ENCODE peak calls at places on chromosomes 13 and 19, in four cellular contexts. O, G, H and V are unnamed samples.

GRCh38 chr19:7842661-7843294 is 12.8 kb downstream of the EVI5L start:
- DNase-seq in O (no peak), G (no peak), H (no peak), V (no peak)

GRCh38 chr19:2841858-2842574 is 741 bp downstream of the ZNF555 start:
- DNase-seq in O (no peak), G (no peak), H (peak; percentile 44), V (no peak)

GRCh38 chr19:495440-496332 is 600 bp upstream of the MADCAM1 start:
- DNase-seq in O (peak; percentile 26), G (peak; percentile 15), H (peak; percentile 62), V (peak; percentile 43)

GRCh38 chr19:47757617-47758432 is 12.5 kb downstream of the NOP53 start:
- DNase-seq in O (no peak), G (no peak), H (no peak), V (no peak)

GRCh38 chr13:90315061-90315460 is 1032.4 kb upstream of the MIR17HG start:
- DNase-seq in O (no peak), G (no peak), H (peak; percentile 79), V (no peak)

GRCh38 chr19:21655540-21656126 is 111.7 kb downstream of the ZNF100 start:
- DNase-seq in O (no peak), G (no peak), H (no peak), V (no peak)

GRCh38 chr13:39013462-39013861 is 22.8 kb upstream of the STOML3 start:
- DNase-seq in O (no peak), G (no peak), H (no peak), V (no peak)

GRCh38 chr13:66888698-66889097 is 341.4 kb downstream of the PCDH9 start:
- DNase-seq in O (no peak), G (no peak), H (no peak), V (peak; percentile 25)

GRCh38 chr19:6042776-6043726 is 65.1 kb upstream of the RANBP3 start:
- DNase-seq in O (no peak), G (no peak), H (no peak), V (no peak)

DNA sequence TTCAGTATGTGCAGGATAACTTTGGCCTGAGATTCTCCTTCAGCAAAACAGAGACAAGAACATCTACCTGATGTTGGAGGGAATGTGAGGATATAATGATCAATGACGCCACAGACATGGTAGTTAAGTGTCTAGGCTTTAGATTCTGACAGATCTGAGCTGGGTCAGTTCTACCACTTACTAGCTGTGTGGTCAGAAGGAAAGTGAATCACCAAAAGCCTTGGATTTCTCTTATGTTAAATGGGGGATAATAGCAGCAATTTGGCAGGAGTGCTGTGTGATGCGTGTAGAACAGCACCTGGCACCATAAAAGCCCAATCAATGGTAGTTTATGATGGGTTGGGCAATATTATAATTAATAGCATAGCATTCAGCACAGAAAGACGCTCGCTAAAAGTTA is 41.7 kb downstream of the RXFP2 start:
- DNase-seq in O (no peak), G (no peak), H (no peak), V (no peak)
- H3K4me3 ChIP-seq in O (no peak overlapping the region), G (no peak overlapping the region), H (no peak overlapping the region), V (no peak overlapping the region)

GRCh38 chr19:12938536-12939291 is at the start of gene CALR:
- DNase-seq in O (peak; percentile 37), G (no peak), H (peak; percentile 64), V (peak; percentile 33)
- TF ChIP-seq CTCF in O (peak; percentile 34), G (no peak), H (peak; percentile 19), V (peak; percentile 11)

GRCh38 chr19:44947041-44947581 is 1.3 kb downstream of the APOC2 start:
- DNase-seq in O (no peak), G (no peak), H (no peak), V (no peak)

GRCh38 chr19:44942067-44942571 is at the start of gene APOC4:
- DNase-seq in O (no peak), G (no peak), H (no peak), V (no peak)

GRCh38 chr19:44939668-44940067 is 2.4 kb upstream of the APOC4 start:
- DNase-seq in O (no peak), G (no peak), H (no peak), V (peak; percentile 29)

GRCh38 chr19:44948237-44948636 is 2.4 kb downstream of the APOC2 start:
- DNase-seq in O (no peak), G (no peak), H (no peak), V (no peak)

GRCh38 chr19:44943801-44944249 is 1.8 kb downstream of the APOC4 start:
- DNase-seq in O (no peak), G (peak; percentile 56), H (no peak), V (peak; percentile 31)
- H3K4me3 ChIP-seq in O (no peak overlapping the region), G (no peak overlapping the region), H (no peak overlapping the region), V (no peak overlapping the region)

GRCh38 chr19:18120127-18120526 is 22.5 kb downstream of the MAST3 start:
- DNase-seq in O (no peak), G (no peak), H (no peak), V (no peak)

GRCh38 chr19:18117364-18117691 is 19.8 kb downstream of the MAST3 start:
- DNase-seq in O (no peak), G (no peak), H (no peak), V (no peak)

GRCh38 chr19:18119243-18120105 is 21.9 kb downstream of the MAST3 start:
- DNase-seq in O (no peak), G (no peak), H (no peak), V (no peak)

GRCh38 chr19:18117692-18118378 is 20.3 kb downstream of the MAST3 start:
- DNase-seq in O (peak; percentile 72), G (peak; percentile 91), H (peak; percentile 97), V (peak; percentile 80)

GRCh38 chr19:18118420-18119242 is 21.1 kb downstream of the MAST3 start:
- DNase-seq in O (peak; percentile 54), G (no peak), H (no peak), V (peak; percentile 45)
- TF ChIP-seq CTCF in O (no peak), G (no peak), H (no peak), V (no peak)

DNA sequence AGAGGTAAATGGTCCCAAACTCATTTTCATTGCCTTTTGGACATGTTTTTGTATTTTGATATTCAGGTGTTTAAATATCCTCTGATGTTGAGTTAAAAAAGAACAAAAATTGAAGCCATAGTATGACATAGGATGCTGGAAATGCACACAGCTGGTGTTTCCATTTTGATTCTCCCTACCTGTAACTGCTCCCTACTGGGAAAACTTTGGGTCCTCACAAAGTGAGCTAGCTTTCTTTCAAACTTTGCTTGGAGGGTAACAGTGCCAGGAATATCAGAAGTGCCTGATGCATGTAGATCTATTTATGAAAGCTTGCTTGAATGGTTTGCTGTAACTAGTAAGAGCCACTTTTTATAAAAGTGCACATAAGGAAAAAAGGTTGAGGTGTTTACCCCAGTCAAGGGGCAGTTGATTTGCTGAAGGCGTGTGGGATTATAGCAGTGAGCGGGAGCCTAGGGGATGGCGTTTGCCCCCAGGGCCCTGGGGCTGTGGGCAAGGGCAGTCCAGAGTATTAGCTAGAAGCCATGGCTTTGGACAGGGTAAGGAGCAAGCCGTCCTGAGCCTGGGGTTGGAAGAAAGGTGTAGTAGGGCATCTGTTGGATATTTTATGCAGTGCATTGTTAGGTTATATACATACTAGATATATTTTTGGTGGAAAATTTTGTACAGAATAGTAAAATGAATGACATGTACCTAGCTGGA is 4.3 kb downstream of the RPS9 start:
- DNase-seq in O (no peak), G (no peak), H (no peak), V (no peak)
- H3K4me3 ChIP-seq in O (no peak overlapping the region), G (no peak overlapping the region), H (no peak overlapping the region), V (no peak overlapping the region)

GRCh38 chr13:110491869-110492268 is 69.7 kb downstream of the RAB20 start:
- DNase-seq in O (no peak), G (no peak), H (no peak), V (no peak)

GRCh38 chr13:110493161-110493593 is 68.3 kb downstream of the RAB20 start:
- DNase-seq in O (no peak), G (no peak), H (no peak), V (no peak)

GRCh38 chr13:110493613-110494012 is 67.9 kb downstream of the RAB20 start:
- DNase-seq in O (no peak), G (no peak), H (no peak), V (no peak)

GRCh38 chr13:110490009-110490770 is 71.3 kb downstream of the RAB20 start:
- DNase-seq in O (no peak), G (no peak), H (no peak), V (no peak)

DNA sequence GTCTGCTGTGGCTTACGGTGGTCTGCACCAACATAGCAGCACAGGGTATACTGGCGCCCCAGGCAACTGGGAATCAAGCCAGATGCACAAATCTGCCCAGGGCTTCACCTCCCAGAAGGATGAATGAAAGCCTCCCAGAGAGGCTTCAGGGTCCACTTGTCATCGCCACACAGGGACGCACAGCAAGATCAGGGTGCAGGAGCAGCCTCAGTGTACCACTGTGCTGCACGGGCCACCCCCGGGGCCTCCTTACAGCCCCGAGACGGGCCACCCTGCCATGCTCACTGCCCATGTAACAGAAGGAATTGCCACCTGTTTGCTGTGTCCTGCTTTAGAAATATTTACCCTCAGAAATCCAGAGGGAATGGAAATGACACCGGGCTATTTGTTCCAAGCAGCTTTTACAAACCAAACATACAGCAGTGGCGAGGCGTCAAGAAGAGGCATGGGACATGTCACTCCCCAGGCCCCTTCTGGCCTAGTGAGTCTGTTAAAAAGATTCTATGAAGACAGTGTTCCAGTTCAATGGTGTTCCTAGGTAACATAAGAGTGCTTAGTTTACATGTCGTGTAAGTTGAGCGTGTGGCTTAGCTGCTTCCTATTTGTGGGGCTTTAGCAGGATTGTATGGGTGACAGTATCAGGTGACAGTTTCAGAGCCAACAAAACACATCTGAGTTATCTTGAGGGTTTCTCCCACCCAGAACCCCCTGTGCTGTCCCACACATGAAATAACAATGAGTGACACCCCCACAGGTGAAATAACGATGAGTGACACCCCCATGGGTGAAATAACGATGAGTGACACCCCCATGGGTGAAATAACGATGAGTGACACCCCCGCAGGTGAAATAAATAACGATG is 69.0 kb downstream of the RAB20 start:
- DNase-seq in O (no peak), G (no peak), H (no peak), V (no peak)
- TF ChIP-seq CTCF in O (no peak), G (no peak), H (no peak), V (no peak)

DNA sequence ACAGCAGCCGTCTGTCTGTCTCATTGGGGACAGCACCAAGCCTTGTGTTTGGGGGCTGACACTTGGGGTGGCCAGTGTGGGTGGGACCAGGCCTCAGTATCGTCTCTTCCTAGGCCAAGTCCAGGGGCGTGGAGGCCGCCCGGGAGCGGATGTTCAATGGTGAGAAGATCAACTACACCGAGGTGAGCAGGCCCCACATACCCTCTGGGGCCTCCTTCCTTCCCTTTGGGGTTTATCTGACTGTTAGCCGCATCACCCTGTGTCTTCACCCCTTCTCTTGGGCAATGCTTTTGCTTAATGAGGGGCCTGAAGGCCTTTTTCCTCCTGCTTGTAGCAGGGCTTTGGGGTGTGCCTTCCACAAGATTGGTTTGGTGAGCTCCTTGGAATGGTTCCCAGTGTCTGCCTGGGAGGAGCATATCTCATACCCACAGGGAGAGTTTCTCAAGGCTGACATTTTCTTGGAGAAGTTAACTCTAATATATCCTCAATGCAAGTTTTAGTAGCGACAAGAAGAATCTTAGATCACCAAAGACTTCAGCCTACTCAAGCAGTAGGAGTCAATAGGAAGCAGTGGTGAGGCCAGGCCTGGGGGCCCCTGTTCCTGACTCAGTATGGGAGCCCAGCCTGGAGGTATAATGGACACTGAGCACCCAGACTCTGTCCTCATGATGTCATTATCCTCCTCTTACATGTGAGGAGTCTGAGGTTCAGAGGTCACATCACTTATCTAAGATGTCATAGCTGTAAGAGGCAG is 1.9 kb downstream of the GPI start:
- DNase-seq in O (peak; percentile 90), G (no peak), H (no peak), V (peak; percentile 71)
- H3K4me3 ChIP-seq in O (peak overlapping the region; percentile 79), G (no peak overlapping the region), H (no peak overlapping the region), V (peak overlapping the region; percentile 82)

GRCh38 chr13:41411536-41411935 is 45.8 kb upstream of the RGCC start:
- DNase-seq in O (peak; percentile 66), G (no peak), H (peak; percentile 57), V (peak; percentile 80)
- TF ChIP-seq CTCF in O (peak; percentile 36), G (peak; percentile 46), H (peak; percentile 55), V (peak; percentile 29)